ENCODE peak calls at places on chromosomes 6 and 20, in four cellular contexts. L is right lobe of liver, O is heart left ventricle, U is mammary epithelial cell. Y is an unnamed sample.
A peak's percentile ranks its signal among the peaks of the same experiment; 100 is the strongest.

GRCh38 chr6:73657201-73657600 is 3.4 kb upstream of the SLC17A5 start:
- DNase-seq in U (no peak), L (no peak), O (no peak), Y (no peak)

GRCh38 chr6:37284781-37285180 is 26.8 kb upstream of the TMEM217 start:
- DNase-seq in O (no peak), L (no peak), U (no peak), Y (no peak)

GRCh38 chr6:116392158-116393032 is 21.6 kb downstream of the DSE start:
- DNase-seq in O (no peak), U (peak; percentile 57), L (no peak), Y (no peak)

GRCh38 chr6:47524136-47524840 is 46.7 kb downstream of the CD2AP start:
- DNase-seq in L (no peak), U (no peak), O (no peak), Y (no peak)

GRCh38 chr6:41967312-41968287 is 26.0 kb upstream of the CCND3 start:
- DNase-seq in O (no peak), L (no peak), U (peak; percentile 66), Y (no peak)

GRCh38 chr6:27168586-27169443 is 78.7 kb upstream of the PRSS16 start:
- DNase-seq in L (no peak), O (no peak), U (peak; percentile 73), Y (no peak)

GRCh38 chr6:142796571-142796970 is 148.4 kb downstream of the HIVEP2 start:
- DNase-seq in U (no peak), L (no peak), O (no peak), Y (no peak)

GRCh38 chr6:30491963-30492616 is 2.8 kb downstream of the HLA-E start:
- DNase-seq in U (no peak), O (no peak), L (no peak), Y (no peak)

GRCh38 chr20:45952861-45953260 is 18.4 kb downstream of the PCIF1 start:
- DNase-seq in L (no peak), O (no peak), U (no peak), Y (no peak)

GRCh38 chr6:128964233-128964755 is 81.4 kb downstream of the LAMA2 start:
- DNase-seq in O (no peak), U (no peak), L (no peak), Y (no peak)

GRCh38 chr20:20492521-20493334 is 124.8 kb downstream of the INSM1 start:
- DNase-seq in O (no peak), U (no peak), L (no peak), Y (no peak)

GRCh38 chr20:53808733-53809132 is 215.1 kb upstream of the ZNF217 start:
- DNase-seq in U (no peak), L (no peak), O (no peak), Y (no peak)

GRCh38 chr6:35539223-35539622 is 26.5 kb upstream of the TULP1 start:
- DNase-seq in O (no peak), U (no peak), L (no peak), Y (no peak)

GRCh38 chr6:44223471-44224153 is at the start of gene SLC29A1:
- DNase-seq in U (peak; percentile 48), O (peak; percentile 87), L (peak; percentile 86), Y (peak; percentile 97)

GRCh38 chr6:170455335-170455979 is 97.7 kb downstream of the PSMB1 start:
- DNase-seq in U (no peak), L (no peak), O (no peak), Y (no peak)

GRCh38 chr20:11108102-11108842 is 434.5 kb upstream of the JAG1 start:
- DNase-seq in L (no peak), O (peak; percentile 49), U (no peak), Y (no peak)

GRCh38 chr20:23497458-23498026 is 6.6 kb downstream of the CST8 start:
- DNase-seq in O (no peak), L (no peak), U (peak; percentile 22), Y (no peak)

GRCh38 chr6:127023001-127023778 is 95.3 kb upstream of the RSPO3 start:
- DNase-seq in O (no peak), U (no peak), L (no peak), Y (no peak)

GRCh38 chr6:155481215-155481614 is 25.6 kb upstream of the NOX3 start:
- DNase-seq in O (no peak), L (no peak), U (no peak), Y (no peak)

GRCh38 chr6:11772109-11772830 is 6.3 kb downstream of the ADTRP start:
- DNase-seq in L (no peak), O (no peak), U (peak; percentile 98), Y (no peak)

GRCh38 chr20:23039885-23040508 is 4.9 kb downstream of the SSTR4 start:
- DNase-seq in L (no peak), U (peak; percentile 47), O (no peak), Y (no peak)

GRCh38 chr20:57197352-57198198 is 68.9 kb downstream of the BMP7 start:
- DNase-seq in O (no peak), L (no peak), U (no peak), Y (no peak)

GRCh38 chr6:134351615-134352474 is 33.9 kb upstream of the SGK1 start:
- DNase-seq in O (no peak), U (no peak), L (no peak), Y (no peak)

GRCh38 chr20:3041818-3042504 is 1.5 kb upstream of the GNRH2 start:
- DNase-seq in U (no peak), O (no peak), L (no peak), Y (no peak)

GRCh38 chr6:27753668-27754407 is 158.4 kb downstream of the OR2B2 start:
- DNase-seq in L (peak; percentile 73), O (peak; percentile 37), U (peak; percentile 81), Y (peak; percentile 76)

GRCh38 chr20:38167466-38167850 is 2.4 kb upstream of the TGM2 start:
- DNase-seq in L (no peak), O (no peak), U (no peak), Y (no peak)

GRCh38 chr6:21935561-21936028 is 342.0 kb downstream of the SOX4 start:
- DNase-seq in U (peak; percentile 51), O (peak; percentile 22), L (peak; percentile 23), Y (peak; percentile 42)

GRCh38 chr20:20393770-20394169 is 25.9 kb downstream of the INSM1 start:
- DNase-seq in L (no peak), O (no peak), U (no peak), Y (no peak)

GRCh38 chr6:158782432-158783166 is 36.6 kb downstream of the EZR start:
- DNase-seq in L (no peak), O (no peak), U (no peak), Y (no peak)

GRCh38 chr6:52937908-52938307 is 28.4 kb upstream of the GSTA3 start:
- DNase-seq in L (no peak), O (no peak), U (peak; percentile 64), Y (no peak)

GRCh38 chr6:12956991-12957320 is 240.4 kb downstream of the PHACTR1 start:
- DNase-seq in O (no peak), L (no peak), U (no peak), Y (no peak)
- H3K27ac ChIP-seq in O (peak overlapping the region; percentile 80), L (peak overlapping the region; percentile 27), U (no peak overlapping the region), Y (peak overlapping the region; percentile 90)

GRCh38 chr6:149320745-149321240 is 3.3 kb downstream of the TAB2 start:
- DNase-seq in L (no peak), U (no peak), O (no peak), Y (no peak)

GRCh38 chr6:149318581-149319286 is 1.2 kb downstream of the TAB2 start:
- DNase-seq in U (peak; percentile 25), L (no peak), O (no peak), Y (no peak)

GRCh38 chr6:149316740-149317655 is 514 bp upstream of the TAB2 start:
- DNase-seq in O (peak; percentile 90), U (peak; percentile 91), L (peak; percentile 89), Y (peak; percentile 89)

GRCh38 chr6:149317656-149318571 is at the start of gene TAB2:
- DNase-seq in U (no peak), O (peak; percentile 60), L (peak; percentile 55), Y (peak; percentile 89)

DNA sequence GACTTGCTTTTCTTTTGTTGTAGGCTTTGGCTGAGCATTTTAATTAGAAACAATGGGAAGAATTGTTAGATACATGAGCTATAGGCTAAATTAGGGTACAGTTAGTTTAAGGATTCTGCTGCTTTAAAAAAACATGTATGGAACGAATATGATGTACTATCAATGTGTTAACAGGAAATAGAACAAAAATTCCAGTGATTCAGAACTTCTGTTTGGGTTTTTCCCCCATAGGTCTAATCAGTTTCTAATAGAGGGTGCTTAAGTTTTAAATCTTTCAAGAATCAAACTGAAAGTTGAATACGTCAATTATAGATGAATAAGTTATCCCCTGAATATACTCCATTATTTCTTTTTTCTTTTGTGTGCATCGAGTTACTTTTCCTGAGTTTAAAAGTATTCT is 1.9 kb downstream of the TAB2 start:
- DNase-seq in O (no peak), L (no peak), U (peak; percentile 44), Y (no peak)
- H3K4me3 ChIP-seq in O (peak overlapping the region; percentile 88), L (peak overlapping the region; percentile 92), U (peak overlapping the region; percentile 94), Y (peak overlapping the region; percentile 81)

GRCh38 chr6:150668882-150669476 is 69.3 kb downstream of the PLEKHG1 start:
- DNase-seq in U (no peak), L (no peak), O (no peak), Y (no peak)

GRCh38 chr6:150662814-150663213 is 63.1 kb downstream of the PLEKHG1 start:
- DNase-seq in O (no peak), U (no peak), L (no peak), Y (no peak)

GRCh38 chr6:150664091-150664490 is 64.4 kb downstream of the PLEKHG1 start:
- DNase-seq in L (no peak), O (no peak), U (no peak), Y (no peak)

GRCh38 chr6:150667977-150668716 is 68.5 kb downstream of the PLEKHG1 start:
- DNase-seq in U (peak; percentile 93), L (peak; percentile 90), O (peak; percentile 90), Y (peak; percentile 86)

GRCh38 chr6:150666071-150666470 is 66.4 kb downstream of the PLEKHG1 start:
- DNase-seq in U (no peak), L (no peak), O (peak; percentile 40), Y (peak; percentile 53)
- H3K27ac ChIP-seq in U (no peak overlapping the region), L (no peak overlapping the region), O (peak overlapping the region; percentile 43), Y (peak overlapping the region; percentile 20)

DNA sequence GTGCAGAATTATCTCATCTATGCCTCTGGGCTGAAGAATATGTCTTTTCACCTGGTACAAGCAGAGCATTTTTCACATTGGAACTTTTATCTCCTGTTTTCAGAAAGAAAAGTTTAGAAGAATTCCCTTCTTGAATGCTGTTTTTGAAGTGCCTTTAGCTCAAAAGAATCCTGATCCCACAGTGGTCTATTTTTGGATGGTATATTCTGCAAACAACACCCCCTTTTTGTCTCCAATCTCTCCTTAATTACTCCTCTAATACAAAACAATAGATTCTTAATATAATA is 57.7 kb upstream of the HFE start:
- DNase-seq in U (no peak), O (no peak), L (no peak), Y (no peak)
- H3K4me3 ChIP-seq in U (no peak overlapping the region), O (no peak overlapping the region), L (no peak overlapping the region), Y (no peak overlapping the region)

DNA sequence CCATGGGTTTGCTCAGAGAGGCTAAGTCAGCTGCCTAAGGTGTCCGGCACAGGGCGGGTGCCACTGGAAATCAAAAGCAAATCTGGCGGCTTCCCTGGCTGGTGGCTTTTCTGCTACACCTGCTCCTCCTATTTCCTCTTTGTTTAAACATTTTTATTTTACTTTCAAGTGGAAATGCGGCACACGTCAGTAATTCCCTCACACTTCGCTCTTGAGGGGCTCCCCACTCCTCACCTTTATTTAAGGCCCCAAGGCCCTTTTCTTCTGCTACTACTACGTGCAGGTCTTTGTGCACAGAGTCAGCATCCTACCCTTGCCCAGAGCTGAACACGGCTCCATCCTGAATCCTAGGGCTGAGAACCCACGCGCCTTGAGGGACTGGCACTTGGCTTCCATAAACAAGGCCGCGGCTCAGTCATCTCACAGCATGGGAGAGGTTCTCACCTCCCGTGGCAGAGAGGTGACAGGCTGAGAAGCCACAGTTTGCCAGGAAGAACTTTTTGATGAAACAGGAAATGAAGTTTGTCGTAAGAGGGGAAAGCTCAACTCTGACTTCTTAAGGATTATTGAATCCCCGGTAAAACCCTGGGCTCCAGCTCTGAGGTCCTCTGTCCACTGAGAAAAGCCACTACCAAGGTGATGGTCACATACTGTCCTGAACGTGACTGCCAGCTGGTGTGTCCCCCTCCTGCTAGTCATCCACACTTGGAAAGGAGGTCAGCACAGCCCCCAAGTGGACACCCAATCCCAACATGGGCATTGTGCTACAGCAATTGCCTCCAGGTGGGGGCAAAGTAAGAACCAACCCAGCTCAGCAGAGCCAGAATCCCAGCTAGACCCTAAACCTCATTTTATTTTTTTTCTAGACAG is 48.0 kb downstream of the NFATC2 start:
- DNase-seq in L (no peak), O (no peak), U (no peak), Y (no peak)
- H3K27ac ChIP-seq in L (no peak overlapping the region), O (no peak overlapping the region), U (no peak overlapping the region), Y (no peak overlapping the region)

Y was measured in left lung.